ENCODE peak calls at places on chromosomes 6 and 20, in six cellular contexts. B is neural progenitor cell; F is tibial artery; U is HCT116; Z is CD4-positive, alpha-beta memory T cell; C is effector memory CD4-positive, alpha-beta T cell. Q is an unnamed sample. For H3K4me1 and H3K36me3, the result is how much of the 10 kb centered on the place peaks cover.

GRCh38 chr20:61254881-61255589 is 3.0 kb downstream of the CDH4 start:
- DNase-seq in B (no peak), C (no peak), Z (no peak), F (no peak), U (no peak), Q (no peak)

GRCh38 chr6:106102034-106102433 is 15.9 kb downstream of the PRDM1 start:
- DNase-seq in U (no peak), F (no peak), Z (no peak), C (no peak), B (no peak), Q (no peak)

GRCh38 chr6:34484899-34485298 is 19.0 kb downstream of the PACSIN1 start:
- DNase-seq in C (peak), Z (peak), F (no peak), U (peak), B (no peak), Q (no peak)

GRCh38 chr6:123965894-123966293 is 162.2 kb downstream of the NKAIN2 start:
- DNase-seq in C (no peak), B (peak), Z (no peak), U (no peak), F (no peak), Q (no peak)

GRCh38 chr20:61608275-61609085 is 356.4 kb downstream of the CDH4 start:
- DNase-seq in Z (no peak), U (no peak), B (peak), F (no peak), C (no peak), Q (no peak)

GRCh38 chr6:124877468-124877867 is 84.8 kb upstream of the RNF217 start:
- DNase-seq in B (no peak), Z (no peak), C (no peak), F (no peak), U (no peak), Q (no peak)

GRCh38 chr20:41245086-41245707 is 72.3 kb downstream of the ZHX3 start:
- DNase-seq in Z (no peak), U (no peak), F (no peak), B (peak), C (no peak), Q (no peak)

GRCh38 chr6:170357812-170358211 is 51.3 kb downstream of the FAM120B start:
- DNase-seq in C (no peak), Z (no peak), U (no peak), B (no peak), F (no peak), Q (no peak)

GRCh38 chr6:65505736-65506135 is 201.3 kb downstream of the EYS start:
- DNase-seq in U (no peak), C (no peak), F (no peak), Z (no peak), B (no peak), Q (no peak)

GRCh38 chr6:88843040-88843439 is 120.4 kb downstream of the RNGTT start:
- DNase-seq in B (no peak), F (no peak), U (no peak), Z (no peak), C (no peak), Q (no peak)

GRCh38 chr20:17807670-17808069 is 107.9 kb downstream of the BANF2 start:
- DNase-seq in U (no peak), F (no peak), C (no peak), B (no peak), Z (no peak), Q (no peak)

GRCh38 chr20:15476781-15477180 is 1096.5 kb downstream of the KIF16B start:
- DNase-seq in B (no peak), C (no peak), U (no peak), F (no peak), Z (no peak), Q (no peak)

GRCh38 chr6:168179133-168179532 is 100.1 kb upstream of the FRMD1 start:
- DNase-seq in Z (no peak), C (no peak), B (no peak), F (peak), U (no peak), Q (no peak)

GRCh38 chr6:168179702-168180382 is 100.8 kb upstream of the FRMD1 start:
- DNase-seq in C (no peak), B (no peak), U (no peak), Z (no peak), F (peak), Q (peak)

GRCh38 chr6:168180548-168181011 is 101.6 kb upstream of the FRMD1 start:
- DNase-seq in U (no peak), B (no peak), F (peak), Z (no peak), C (no peak), Q (peak)

GRCh38 chr6:168181316-168181715 is 102.3 kb upstream of the FRMD1 start:
- DNase-seq in Z (no peak), B (no peak), F (peak), C (no peak), U (no peak), Q (no peak)

GRCh38 chr6:168177492-168177891 is 98.5 kb upstream of the FRMD1 start:
- DNase-seq in Z (no peak), C (no peak), F (no peak), U (no peak), B (no peak), Q (no peak)
- H3K4me1 ChIP-seq in Z (under half), C (under half), F (under half), U (under half), B (under half), Q (under half)

GRCh38 chr20:59403962-59404314 is 103.5 kb downstream of the EDN3 start:
- DNase-seq in C (no peak), F (no peak), U (no peak), B (no peak), Z (no peak), Q (no peak)
- H3K36me3 ChIP-seq in C (under half), F (under half), U (under half), B (under half), Z (under half), Q (under half)

DNA sequence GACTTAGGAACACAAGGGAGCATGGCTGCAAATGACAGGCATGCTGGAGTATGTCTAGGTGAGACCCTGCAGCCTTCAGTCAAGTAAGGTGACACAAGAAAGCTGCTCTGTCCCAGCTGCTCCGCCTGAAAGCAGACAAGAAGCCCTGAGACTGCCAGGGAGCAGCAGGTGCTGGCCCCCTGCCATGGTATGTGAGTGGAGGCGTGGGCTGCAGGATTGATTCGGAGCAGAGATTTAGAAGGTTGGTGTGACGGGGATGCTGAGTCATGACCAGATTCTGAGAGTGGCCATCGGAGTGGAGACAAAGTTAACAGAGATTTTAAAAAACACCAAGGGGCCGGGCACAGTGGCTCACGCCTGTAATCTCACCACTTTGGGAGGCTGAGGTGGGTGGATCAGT is 17.8 kb downstream of the LRP11 start:
- DNase-seq in B (no peak), C (no peak), F (no peak), U (no peak), Z (no peak), Q (peak)
- H3K4me1 ChIP-seq in B (under half), C (under half), F (under half), U (under half), Z (under half), Q (under half)

DNA sequence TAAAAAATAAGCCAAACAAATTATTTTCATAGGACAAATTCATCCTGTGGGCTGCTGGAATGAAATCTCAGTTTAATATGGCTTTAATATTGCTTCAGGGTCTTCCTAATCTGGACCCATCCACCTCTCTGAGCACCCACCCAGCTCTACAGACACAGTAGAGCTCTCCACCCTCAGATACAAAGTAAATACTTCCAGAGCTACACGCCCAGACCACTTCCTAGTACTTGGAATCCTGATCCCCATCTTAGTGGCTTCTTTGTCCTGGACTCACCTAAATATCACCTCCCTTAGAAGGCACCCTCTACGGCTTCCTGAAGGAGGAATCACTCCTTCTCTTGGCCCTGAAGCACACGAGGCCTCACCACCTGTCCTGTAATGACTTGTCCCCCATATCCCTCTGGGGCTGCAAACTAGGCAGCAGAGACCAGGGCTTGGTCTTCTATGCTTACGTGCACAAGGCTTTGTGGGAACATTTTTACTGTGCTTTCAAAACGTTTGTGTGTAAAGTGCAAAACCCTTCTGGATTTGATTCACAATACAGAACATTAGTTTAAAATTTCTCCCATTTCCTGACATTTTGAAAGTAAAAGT is 2.5 kb downstream of the CTCFL start:
- DNase-seq in Z (no peak), U (no peak), B (no peak), F (peak), C (no peak), Q (no peak)
- H3K36me3 ChIP-seq in Z (under half), U (under half), B (under half), F (under half), C (under half), Q (under half)

DNA sequence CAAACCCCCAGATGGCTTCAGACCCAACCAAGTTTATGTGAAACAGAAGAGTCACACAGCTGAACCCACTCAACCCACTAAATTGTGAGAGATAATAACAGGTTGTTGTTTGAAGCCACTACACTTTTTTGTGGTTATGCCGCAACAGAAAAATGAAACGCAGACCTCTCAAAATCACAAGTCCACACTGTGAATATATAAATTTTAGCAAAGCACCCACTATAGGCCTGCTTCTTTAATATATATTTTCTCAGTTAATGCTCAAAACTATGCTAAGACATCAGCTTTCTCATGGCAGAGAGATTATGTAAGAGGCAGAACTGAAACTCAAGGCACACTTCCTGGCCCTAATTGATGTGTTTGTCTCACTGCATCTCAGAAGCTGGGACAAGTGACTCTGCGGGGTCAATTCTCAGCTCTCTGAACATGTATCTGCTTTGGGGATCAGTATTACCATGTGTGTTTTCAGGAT is 27.7 kb downstream of the MAP3K5 start:
- DNase-seq in B (no peak), U (no peak), C (no peak), F (no peak), Z (peak), Q (no peak)
- H3K4me1 ChIP-seq in B (under half), U (under half), C (half or more), F (half or more), Z (half or more), Q (under half)

GRCh38 chr20:46377532-46377931 is 28.9 kb downstream of the ELMO2 start:
- DNase-seq in B (no peak), C (no peak), Z (no peak), U (no peak), F (no peak), Q (no peak)

GRCh38 chr20:46374383-46374782 is 32.0 kb downstream of the ELMO2 start:
- DNase-seq in U (no peak), B (no peak), C (no peak), F (no peak), Z (no peak), Q (no peak)

GRCh38 chr20:46376196-46376785 is 30.1 kb downstream of the ELMO2 start:
- DNase-seq in Z (no peak), C (no peak), U (no peak), F (no peak), B (no peak), Q (no peak)

GRCh38 chr20:46378390-46379009 is 27.9 kb downstream of the ELMO2 start:
- DNase-seq in B (no peak), F (no peak), U (no peak), Z (no peak), C (no peak), Q (no peak)

GRCh38 chr20:46375771-46376170 is 30.6 kb downstream of the ELMO2 start:
- DNase-seq in U (no peak), C (no peak), B (no peak), Z (no peak), F (no peak), Q (no peak)
- H3K36me3 ChIP-seq in U (under half), C (half or more), B (under half), Z (half or more), F (half or more), Q (under half)

GRCh38 chr20:32150291-32150848 is 40.9 kb downstream of the TM9SF4 start:
- DNase-seq in B (no peak), F (no peak), Z (no peak), C (no peak), U (no peak), Q (no peak)
- H3K4me1 ChIP-seq in B (under half), F (under half), Z (under half), C (under half), U (under half), Q (under half)